ENCODE peak calls at places on chromosomes 5 and 9, in five cellular contexts. Y, P, V, J and O are unnamed samples.

GRCh38 chr9:131869312-131869711 is 129.4 kb upstream of the RAPGEF1 start:
- DNase-seq in P (no peak), V (no peak), Y (no peak), J (no peak), O (no peak)

GRCh38 chr5:64534033-64534432 is 28.2 kb downstream of the RGS7BP start:
- DNase-seq in Y (no peak), P (no peak), V (no peak), J (no peak), O (no peak)

GRCh38 chr9:21994526-21994995 is at the start of gene CDKN2B-AS1:
- DNase-seq in J (no peak), V (no peak), Y (peak; percentile 90), P (no peak), O (no peak)

GRCh38 chr5:36200513-36200912 is 41.2 kb downstream of the NADK2 start:
- DNase-seq in J (peak; percentile 22), P (no peak), Y (no peak), V (no peak), O (no peak)

GRCh38 chr5:7926296-7926695 is 57.3 kb downstream of the MTRR start:
- DNase-seq in V (no peak), P (no peak), J (peak; percentile 21), Y (no peak), O (no peak)

GRCh38 chr5:134034326-134034725 is 29.6 kb upstream of the VDAC1 start:
- DNase-seq in V (no peak), Y (no peak), J (no peak), P (no peak), O (no peak)

GRCh38 chr5:94968507-94969095 is 316.3 kb downstream of the MCTP1 start:
- DNase-seq in J (peak; percentile 45), V (peak; percentile 71), Y (peak; percentile 56), P (no peak), O (no peak)

GRCh38 chr5:80976985-80977384 is 16.8 kb downstream of the RASGRF2 start:
- DNase-seq in J (no peak), P (no peak), Y (no peak), V (no peak), O (no peak)